ENCODE peak calls at places on chromosomes 7 and 10, in eight cellular contexts. R is NCI-H146, L is GM23338, V is dermis microvascular lymphatic vessel endothelial cell, E is left lobe of liver, F is uterus, W is KBM-7, O is PC-3. K is an unnamed sample.

GRCh38 chr7:35831208-35831607 is 30.4 kb downstream of the SEPTIN7 start:
- DNase-seq in W (no peak), R (no peak), O (no peak), L (no peak), F (no peak), V (no peak), E (no peak), K (no peak)

GRCh38 chr7:105678811-105679495 is 97.7 kb upstream of the EFCAB10 start:
- DNase-seq in O (peak), L (peak), V (peak), E (peak), W (peak), R (no peak), F (peak), K (peak)

GRCh38 chr7:1946025-1946424 is 275.9 kb downstream of the ELFN1 start:
- DNase-seq in E (no peak), W (no peak), L (no peak), R (no peak), V (no peak), F (no peak), O (no peak), K (no peak)

GRCh38 chr7:8125680-8126444 is 136.1 kb downstream of the ICA1 start:
- DNase-seq in V (no peak), F (no peak), L (no peak), R (no peak), O (no peak), W (peak), E (no peak), K (no peak)

GRCh38 chr10:132489053-132489703 is 48.4 kb upstream of the INPP5A start:
- DNase-seq in V (no peak), F (peak), E (no peak), L (no peak), O (no peak), R (no peak), W (no peak), K (peak)

GRCh38 chr10:132876131-132876860 is 66.1 kb downstream of the CFAP46 start:
- DNase-seq in W (no peak), R (no peak), F (no peak), O (no peak), L (no peak), E (peak), V (no peak), K (no peak)

GRCh38 chr10:124642076-124642710 is 102.0 kb downstream of the FAM53B start:
- DNase-seq in V (no peak), E (no peak), W (no peak), L (no peak), F (no peak), R (no peak), O (no peak), K (no peak)

GRCh38 chr10:71805776-71806705 is 32.7 kb upstream of the VSIR start:
- DNase-seq in F (no peak), V (no peak), W (no peak), O (no peak), L (peak), E (no peak), R (peak), K (no peak)

GRCh38 chr7:46744957-46745699 is 824.1 kb upstream of the IGFBP3 start:
- DNase-seq in W (no peak), V (no peak), O (peak), L (no peak), R (no peak), E (no peak), F (no peak), K (no peak)

GRCh38 chr7:119175916-119176627 is 951.6 kb downstream of the ANKRD7 start:
- DNase-seq in V (peak), F (no peak), R (peak), O (peak), E (no peak), L (peak), W (peak), K (no peak)

GRCh38 chr10:95208702-95209391 is 14.8 kb downstream of the ACSM6 start:
- DNase-seq in E (no peak), L (peak), W (peak), F (no peak), V (no peak), R (peak), O (peak), K (no peak)

GRCh38 chr10:69636626-69637550 is 6.8 kb downstream of the FAM241B start:
- DNase-seq in E (no peak), F (no peak), O (peak), L (peak), R (no peak), V (no peak), W (peak), K (peak)

GRCh38 chr7:55140221-55140980 is 121.6 kb downstream of the EGFR start:
- DNase-seq in W (no peak), R (no peak), L (no peak), F (no peak), V (peak), E (peak), O (no peak), K (no peak)

GRCh38 chr10:116477989-116478615 is 50.5 kb downstream of the PNLIPRP3 start:
- DNase-seq in F (no peak), V (no peak), R (no peak), E (no peak), W (no peak), L (no peak), O (no peak), K (no peak)

GRCh38 chr7:34034728-34035127 is 129.4 kb downstream of the BMPER start:
- DNase-seq in E (no peak), V (no peak), W (no peak), F (no peak), R (no peak), O (no peak), L (no peak), K (no peak)

GRCh38 chr10:84588971-84589370 is 260.6 kb downstream of the CCSER2 start:
- DNase-seq in W (no peak), F (no peak), R (no peak), E (no peak), L (no peak), O (no peak), V (no peak), K (no peak)

GRCh38 chr10:123943307-123943706 is 51.7 kb upstream of the CPXM2 start:
- DNase-seq in O (no peak), L (no peak), W (no peak), F (no peak), V (no peak), E (no peak), R (no peak), K (no peak)

GRCh38 chr10:35613597-35614226 is 8.6 kb downstream of the GJD4 start:
- DNase-seq in V (no peak), W (no peak), L (peak), O (peak), R (peak), F (no peak), E (no peak), K (no peak)

GRCh38 chr10:91410638-91411367 is 659 bp downstream of the HECTD2 start:
- DNase-seq in O (peak), F (peak), R (peak), L (no peak), E (no peak), W (no peak), V (peak), K (peak)

GRCh38 chr10:6037422-6037821 is 24.7 kb downstream of the IL2RA start:
- DNase-seq in W (no peak), L (no peak), E (no peak), R (no peak), O (no peak), V (no peak), F (no peak), K (peak)

GRCh38 chr10:114703377-114704125 is 45.5 kb upstream of the ABLIM1 start:
- DNase-seq in F (no peak), V (peak), L (peak), O (peak), R (peak), E (no peak), W (peak), K (no peak)

K was measured in ureter.